ENCODE peak calls at places on chromosome 11, in four cellular contexts. One of them, this sample, is unnamed.

GRCh38 chr11:38646382-38646781 is 2048.3 kb upstream of the RAG2 start:
- DNase-seq in GM12878: no peak
- DNase-seq in AG04450: no peak
- DNase-seq in WTC11: no peak
- DNase-seq in this sample: no peak

GRCh38 chr11:120182790-120183491 is 27.9 kb upstream of the OAF start:
- DNase-seq in GM12878: no peak
- DNase-seq in AG04450: no peak
- DNase-seq in WTC11: peak
- DNase-seq in this sample: no peak

GRCh38 chr11:44213148-44213547 is 96.8 kb downstream of the ALX4 start:
- DNase-seq in GM12878: no peak
- DNase-seq in AG04450: no peak
- DNase-seq in WTC11: no peak
- DNase-seq in this sample: no peak

GRCh38 chr11:33893711-33894401 is 2.0 kb upstream of the LMO2 start:
- DNase-seq in GM12878: peak
- DNase-seq in AG04450: no peak
- DNase-seq in WTC11: no peak
- DNase-seq in this sample: no peak

GRCh38 chr11:76663912-76664440 is 6.6 kb downstream of the LRRC32 start:
- DNase-seq in GM12878: no peak
- DNase-seq in AG04450: no peak
- DNase-seq in WTC11: no peak
- DNase-seq in this sample: no peak

GRCh38 chr11:126310229-126310991 is 6.5 kb downstream of the DCPS start:
- DNase-seq in GM12878: no peak
- DNase-seq in AG04450: no peak
- DNase-seq in WTC11: peak
- DNase-seq in this sample: no peak

GRCh38 chr11:64275841-64276240 is 8.6 kb downstream of the BAD start:
- DNase-seq in GM12878: no peak
- DNase-seq in AG04450: no peak
- DNase-seq in WTC11: no peak
- DNase-seq in this sample: no peak

GRCh38 chr11:116618461-116618860 is 154.3 kb downstream of the BUD13 start:
- DNase-seq in GM12878: no peak
- DNase-seq in AG04450: no peak
- DNase-seq in WTC11: no peak
- DNase-seq in this sample: no peak

GRCh38 chr11:1873048-1873812 is 18.5 kb downstream of the PRR33 start:
- DNase-seq in GM12878: no peak
- DNase-seq in AG04450: no peak
- DNase-seq in WTC11: no peak
- DNase-seq in this sample: no peak

GRCh38 chr11:84594602-84595001 is 1032.5 kb downstream of the DLG2 start:
- DNase-seq in GM12878: no peak
- DNase-seq in AG04450: no peak
- DNase-seq in WTC11: no peak
- DNase-seq in this sample: no peak

GRCh38 chr11:134499990-134500389 is 87.9 kb upstream of the B3GAT1 start:
- DNase-seq in GM12878: no peak
- DNase-seq in AG04450: no peak
- DNase-seq in WTC11: no peak
- DNase-seq in this sample: no peak

GRCh38 chr11:102446606-102447005 is 6.0 kb downstream of the TMEM123 start:
- DNase-seq in GM12878: no peak
- DNase-seq in AG04450: no peak
- DNase-seq in WTC11: no peak
- DNase-seq in this sample: no peak

GRCh38 chr11:15034687-15035267 is 38.6 kb upstream of the CALCB start:
- DNase-seq in GM12878: no peak
- DNase-seq in AG04450: no peak
- DNase-seq in WTC11: no peak
- DNase-seq in this sample: no peak

GRCh38 chr11:128341280-128341679 is 246.1 kb downstream of the ETS1 start:
- DNase-seq in GM12878: no peak
- DNase-seq in AG04450: no peak
- DNase-seq in WTC11: no peak
- DNase-seq in this sample: no peak

GRCh38 chr11:11895672-11896071 is 53.9 kb downstream of the USP47 start:
- DNase-seq in GM12878: no peak
- DNase-seq in AG04450: no peak
- DNase-seq in WTC11: no peak
- DNase-seq in this sample: no peak
- TF ChIP-seq CTCF in GM12878: no peak
- TF ChIP-seq CTCF in AG04450: peak
- TF ChIP-seq CTCF in WTC11: no peak
- TF ChIP-seq CTCF in this sample: peak

GRCh38 chr11:36257351-36257750 is 31.9 kb downstream of the COMMD9 start:
- DNase-seq in GM12878: no peak
- DNase-seq in AG04450: no peak
- DNase-seq in WTC11: no peak
- DNase-seq in this sample: no peak

GRCh38 chr11:36261094-36261493 is 28.1 kb downstream of the COMMD9 start:
- DNase-seq in GM12878: no peak
- DNase-seq in AG04450: no peak
- DNase-seq in WTC11: no peak
- DNase-seq in this sample: no peak

GRCh38 chr11:36254739-36255138 is 34.5 kb downstream of the COMMD9 start:
- DNase-seq in GM12878: no peak
- DNase-seq in AG04450: no peak
- DNase-seq in WTC11: no peak
- DNase-seq in this sample: no peak

GRCh38 chr11:36264011-36264410 is 25.2 kb downstream of the COMMD9 start:
- DNase-seq in GM12878: no peak
- DNase-seq in AG04450: no peak
- DNase-seq in WTC11: no peak
- DNase-seq in this sample: no peak

DNA sequence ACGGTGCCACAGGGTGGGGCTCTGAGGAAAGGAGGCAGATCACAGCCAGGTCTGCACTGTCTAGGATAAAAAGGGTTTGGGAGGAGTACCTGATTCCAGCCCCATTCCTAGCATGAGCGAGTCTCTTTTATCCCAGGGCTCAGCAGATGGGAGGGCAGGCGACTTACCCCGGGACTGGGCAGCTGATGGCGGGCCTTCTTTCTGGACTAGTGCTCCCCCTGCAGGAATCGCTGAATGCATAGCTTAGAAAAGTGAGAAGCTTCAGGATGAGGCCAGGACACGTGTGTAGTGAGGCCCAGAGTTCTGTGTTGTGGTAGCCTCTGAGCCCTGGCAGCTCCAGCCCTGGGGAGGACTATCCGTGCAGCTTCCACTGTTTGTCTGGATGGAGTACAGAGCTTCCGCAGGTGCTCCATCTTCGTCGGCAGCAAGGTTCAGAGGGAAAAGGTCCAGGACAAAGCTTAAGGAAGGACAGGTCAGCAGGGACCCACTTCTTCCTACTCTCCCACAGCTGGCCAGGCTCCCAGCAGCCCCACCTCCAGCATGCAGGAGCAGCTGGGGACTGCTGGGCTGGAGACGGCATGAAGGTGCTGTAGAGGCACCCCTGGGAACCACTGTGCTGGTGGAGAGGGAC is 30.4 kb downstream of the COMMD9 start:
- DNase-seq in GM12878: no peak
- DNase-seq in AG04450: peak
- DNase-seq in WTC11: peak
- DNase-seq in this sample: peak
- TF ChIP-seq CTCF in GM12878: peak
- TF ChIP-seq CTCF in AG04450: peak
- TF ChIP-seq CTCF in WTC11: peak
- TF ChIP-seq CTCF in this sample: peak

GRCh38 chr11:86456075-86456939 is 81.6 kb downstream of the CCDC81 start:
- DNase-seq in GM12878: peak
- DNase-seq in AG04450: peak
- DNase-seq in WTC11: peak
- DNase-seq in this sample: peak
- TF ChIP-seq CTCF in GM12878: peak
- TF ChIP-seq CTCF in AG04450: peak
- TF ChIP-seq CTCF in WTC11: peak
- TF ChIP-seq CTCF in this sample: peak

DNA sequence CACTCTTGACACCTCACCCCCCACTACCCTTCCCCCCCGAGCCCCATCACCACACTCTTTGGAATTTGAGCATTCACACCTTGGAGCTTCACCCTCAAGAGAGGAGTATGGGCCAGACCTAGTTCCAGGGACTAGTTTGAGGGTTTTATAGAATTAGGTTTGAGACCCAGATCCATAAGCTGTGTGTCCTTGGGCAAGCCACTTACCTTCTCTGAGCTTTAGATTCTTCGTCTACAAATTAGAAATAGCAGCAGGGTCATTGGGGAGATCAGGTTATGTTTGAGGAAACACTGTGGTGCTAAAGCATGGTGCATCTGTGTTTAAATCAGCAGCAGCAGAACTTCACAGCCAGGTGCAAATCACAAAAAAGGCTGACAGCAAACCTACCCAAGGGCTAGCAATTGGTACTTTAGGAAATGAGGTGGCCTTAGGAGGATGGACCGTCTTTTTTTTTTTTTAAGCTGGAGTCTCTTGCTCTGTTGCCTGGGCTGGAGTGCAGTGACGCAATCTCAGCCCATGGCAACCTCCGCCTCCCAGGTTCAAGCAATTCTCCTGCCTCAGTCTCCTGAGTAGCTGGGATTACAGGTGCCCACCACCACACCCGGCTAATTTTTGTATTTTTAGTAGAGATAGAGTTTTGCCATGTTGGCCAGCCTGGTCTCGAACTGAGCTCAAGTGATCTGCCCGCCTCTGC is 114.8 kb downstream of the MICAL2 start:
- DNase-seq in GM12878: no peak
- DNase-seq in AG04450: no peak
- DNase-seq in WTC11: no peak
- DNase-seq in this sample: no peak
- TF ChIP-seq CTCF in GM12878: no peak
- TF ChIP-seq CTCF in AG04450: no peak
- TF ChIP-seq CTCF in WTC11: no peak
- TF ChIP-seq CTCF in this sample: no peak

GRCh38 chr11:11426226-11426915 is 73.3 kb upstream of the CSNK2A3 start:
- DNase-seq in GM12878: no peak
- DNase-seq in AG04450: no peak
- DNase-seq in WTC11: no peak
- DNase-seq in this sample: no peak

GRCh38 chr11:11425806-11426205 is 72.8 kb upstream of the CSNK2A3 start:
- DNase-seq in GM12878: no peak
- DNase-seq in AG04450: no peak
- DNase-seq in WTC11: no peak
- DNase-seq in this sample: no peak

GRCh38 chr11:11427185-11427944 is 74.3 kb upstream of the CSNK2A3 start:
- DNase-seq in GM12878: no peak
- DNase-seq in AG04450: no peak
- DNase-seq in WTC11: no peak
- DNase-seq in this sample: no peak

GRCh38 chr11:11430431-11430830 is 77.4 kb upstream of the CSNK2A3 start:
- DNase-seq in GM12878: no peak
- DNase-seq in AG04450: no peak
- DNase-seq in WTC11: no peak
- DNase-seq in this sample: no peak

GRCh38 chr11:11428714-11429113 is 75.7 kb upstream of the CSNK2A3 start:
- DNase-seq in GM12878: no peak
- DNase-seq in AG04450: no peak
- DNase-seq in WTC11: no peak
- DNase-seq in this sample: no peak
- TF ChIP-seq CTCF in GM12878: no peak
- TF ChIP-seq CTCF in AG04450: no peak
- TF ChIP-seq CTCF in WTC11: no peak
- TF ChIP-seq CTCF in this sample: no peak

DNA sequence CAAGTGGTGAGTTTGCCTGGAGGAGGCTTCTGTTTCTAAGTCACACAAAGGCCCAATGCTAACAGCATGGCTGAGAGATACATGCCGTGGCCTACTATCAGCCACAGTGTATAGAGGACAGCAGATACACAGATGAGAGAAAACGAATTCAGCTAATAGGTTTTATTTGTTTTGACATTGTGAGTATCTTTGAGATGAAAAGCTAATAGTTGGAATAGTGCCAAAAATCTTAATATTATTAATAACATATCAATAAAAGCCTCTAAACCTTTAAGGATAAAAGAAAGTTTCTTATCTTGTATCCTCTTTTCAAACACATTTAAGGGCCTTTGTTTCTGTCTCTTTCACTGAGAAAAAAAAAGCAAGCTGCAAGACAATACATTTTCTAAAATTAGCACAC is 30.5 kb upstream of the OLFML1 start:
- DNase-seq in GM12878: no peak
- DNase-seq in AG04450: no peak
- DNase-seq in WTC11: no peak
- DNase-seq in this sample: no peak
- TF ChIP-seq CTCF in GM12878: no peak
- TF ChIP-seq CTCF in AG04450: no peak
- TF ChIP-seq CTCF in WTC11: no peak
- TF ChIP-seq CTCF in this sample: no peak

DNA sequence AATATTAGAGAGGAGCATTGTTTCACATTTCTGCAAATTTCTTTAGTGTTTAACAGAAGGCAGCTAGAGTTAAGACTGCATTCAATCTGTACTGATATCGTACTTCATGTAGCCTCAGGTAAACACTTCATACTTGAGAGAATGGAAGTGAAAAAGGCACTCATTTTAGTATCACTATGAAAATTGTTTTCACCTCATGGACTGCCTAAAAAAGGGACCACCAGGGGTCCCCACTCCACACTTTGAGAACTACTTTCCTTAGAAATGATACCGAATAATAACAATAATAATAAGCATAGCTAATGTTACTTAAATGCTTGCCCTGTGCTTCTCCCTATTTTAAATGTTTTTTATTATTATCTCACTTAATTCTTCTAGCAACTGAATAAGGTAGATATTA is 95.1 kb downstream of the BLID start:
- DNase-seq in GM12878: no peak
- DNase-seq in AG04450: no peak
- DNase-seq in WTC11: no peak
- DNase-seq in this sample: no peak
- TF ChIP-seq CTCF in GM12878: no peak
- TF ChIP-seq CTCF in AG04450: peak
- TF ChIP-seq CTCF in WTC11: peak
- TF ChIP-seq CTCF in this sample: peak

GRCh38 chr11:36818410-36818809 is 220.4 kb upstream of the RAG2 start:
- DNase-seq in GM12878: no peak
- DNase-seq in AG04450: no peak
- DNase-seq in WTC11: no peak
- DNase-seq in this sample: no peak
- TF ChIP-seq CTCF in GM12878: peak
- TF ChIP-seq CTCF in AG04450: peak
- TF ChIP-seq CTCF in WTC11: no peak
- TF ChIP-seq CTCF in this sample: peak

GRCh38 chr11:114192841-114193389 is 103.3 kb upstream of the NNMT start:
- DNase-seq in GM12878: no peak
- DNase-seq in AG04450: no peak
- DNase-seq in WTC11: no peak
- DNase-seq in this sample: no peak
- TF ChIP-seq CTCF in GM12878: no peak
- TF ChIP-seq CTCF in AG04450: no peak
- TF ChIP-seq CTCF in WTC11: no peak
- TF ChIP-seq CTCF in this sample: no peak

This sample was measured in Panc1.